ENCODE peak calls at places on chromosomes 12 and 14, in eight cellular contexts. B, V, U, X, W, K, Q and M are unnamed samples.

GRCh38 chr14:91100086-91100485 is 13.8 kb upstream of the DGLUCY start:
- DNase-seq in B (no peak), V (no peak), U (no peak), X (no peak), W (no peak), K (no peak), Q (no peak), M (no peak)

GRCh38 chr12:130334937-130335336 is 2.8 kb upstream of the PIWIL1 start:
- DNase-seq in B (no peak), V (no peak), U (no peak), X (no peak), W (no peak), K (no peak), Q (peak), M (no peak)

GRCh38 chr12:57001448-57001906 is 4.9 kb downstream of the ZBTB39 start:
- DNase-seq in B (peak), V (peak), U (peak), X (peak), W (peak), K (peak), Q (peak), M (no peak)

GRCh38 chr14:106843376-106843775 is 1317.0 kb downstream of the TMEM121 start:
- DNase-seq in B (no peak), V (peak), U (no peak), X (no peak), W (no peak), K (no peak), Q (no peak), M (no peak)

GRCh38 chr12:132839558-132840235 is 11.0 kb upstream of the GOLGA3 start:
- DNase-seq in B (no peak), V (no peak), U (no peak), X (no peak), W (no peak), K (no peak), Q (peak), M (no peak)

GRCh38 chr14:95097385-95097784 is 59.9 kb downstream of the DICER1 start:
- DNase-seq in B (no peak), V (no peak), U (no peak), X (no peak), W (no peak), K (no peak), Q (no peak), M (no peak)

GRCh38 chr14:34843011-34843554 is 32.1 kb downstream of the BAZ1A start:
- DNase-seq in B (no peak), V (no peak), U (no peak), X (no peak), W (peak), K (no peak), Q (peak), M (no peak)

GRCh38 chr14:75979071-75979571 is 2.7 kb downstream of the TGFB3 start:
- DNase-seq in B (peak), V (peak), U (peak), X (no peak), W (peak), K (no peak), Q (peak), M (no peak)

GRCh38 chr12:67969134-67969782 is 20.0 kb upstream of the IFNG-AS1 start:
- DNase-seq in B (no peak), V (no peak), U (no peak), X (no peak), W (no peak), K (no peak), Q (no peak), M (no peak)

GRCh38 chr12:13038491-13039161 is 5.6 kb upstream of the FAM234B start:
- DNase-seq in B (no peak), V (no peak), U (no peak), X (no peak), W (no peak), K (no peak), Q (no peak), M (no peak)

GRCh38 chr12:110199360-110200123 is 75.4 kb downstream of the IFT81 start:
- DNase-seq in B (peak), V (no peak), U (no peak), X (no peak), W (peak), K (no peak), Q (peak), M (no peak)

GRCh38 chr12:16347391-16348298 is at the start of gene MGST1:
- DNase-seq in B (peak), V (peak), U (peak), X (peak), W (peak), K (no peak), Q (peak), M (no peak)

GRCh38 chr12:40792792-40793386 is 100.7 kb downstream of the CNTN1 start:
- DNase-seq in B (no peak), V (no peak), U (no peak), X (no peak), W (no peak), K (no peak), Q (no peak), M (no peak)

GRCh38 chr12:128190614-128191013 is 76.4 kb upstream of the TMEM132C start:
- DNase-seq in B (peak), V (no peak), U (no peak), X (no peak), W (peak), K (no peak), Q (peak), M (no peak)

GRCh38 chr12:109385339-109386078 is 37.8 kb downstream of the MYO1H start:
- DNase-seq in B (no peak), V (peak), U (peak), X (no peak), W (peak), K (no peak), Q (peak), M (no peak)

GRCh38 chr12:106791531-106791930 is 17.0 kb downstream of the RIC8B start:
- DNase-seq in B (no peak), V (no peak), U (no peak), X (no peak), W (no peak), K (no peak), Q (no peak), M (no peak)

GRCh38 chr14:90778468-90779255 is 37.6 kb downstream of the TTC7B start:
- DNase-seq in B (no peak), V (no peak), U (no peak), X (no peak), W (no peak), K (no peak), Q (peak), M (no peak)

GRCh38 chr14:55438066-55438683 is 2.2 kb downstream of the TBPL2 start:
- DNase-seq in B (peak), V (peak), U (no peak), X (no peak), W (peak), K (no peak), Q (peak), M (no peak)

GRCh38 chr12:69900720-69901131 is 75.7 kb downstream of the MYRFL start:
- DNase-seq in B (peak), V (peak), U (peak), X (peak), W (peak), K (peak), Q (peak), M (peak)

GRCh38 chr12:123097521-123098084 is 53.3 kb downstream of the PITPNM2 start:
- DNase-seq in B (peak), V (no peak), U (no peak), X (no peak), W (no peak), K (no peak), Q (no peak), M (no peak)

GRCh38 chr12:25801621-25802243 is 156.8 kb upstream of the RASSF8 start:
- DNase-seq in B (no peak), V (no peak), U (no peak), X (no peak), W (no peak), K (no peak), Q (no peak), M (no peak)

GRCh38 chr14:23160924-23161522 is 22.4 kb downstream of the SLC7A8 start:
- DNase-seq in B (no peak), V (no peak), U (peak), X (no peak), W (no peak), K (no peak), Q (peak), M (peak)

GRCh38 chr12:21346542-21347205 is 12.0 kb upstream of the SLCO1A2 start:
- DNase-seq in B (no peak), V (no peak), U (no peak), X (no peak), W (no peak), K (no peak), Q (no peak), M (no peak)